ENCODE peak calls at places on chromosomes 6 and 20, in nine cellular contexts. F, Y, L, S, Q, N, R, A and X are unnamed samples.

GRCh38 chr6:101395345-101395744 is 1.8 kb downstream of the GRIK2 start:
- DNase-seq in F (no peak), Y (peak; percentile 15), L (no peak), S (no peak), Q (no peak), N (no peak), R (no peak), A (no peak), X (no peak)

GRCh38 chr6:139881728-139882211 is 507.3 kb upstream of the CITED2 start:
- DNase-seq in F (peak; percentile 70), Y (peak; percentile 54), L (peak; percentile 61), S (peak; percentile 26), Q (no peak), N (peak; percentile 15), R (no peak), A (peak; percentile 23), X (peak; percentile 62)

GRCh38 chr20:3712279-3712873 is at the start of gene SIGLEC1:
- DNase-seq in F (no peak), Y (no peak), L (no peak), S (peak; percentile 94), Q (peak; percentile 79), N (no peak), R (peak; percentile 70), A (no peak), X (no peak)

GRCh38 chr6:29553268-29554057 is 6.1 kb downstream of the UBD start:
- DNase-seq in F (peak; percentile 78), Y (no peak), L (peak; percentile 64), S (peak; percentile 3), Q (peak; percentile 82), N (no peak), R (peak; percentile 67), A (no peak), X (peak; percentile 39)

GRCh38 chr6:33782561-33782960 is 6.4 kb downstream of the LEMD2 start:
- DNase-seq in F (no peak), Y (no peak), L (no peak), S (no peak), Q (no peak), N (no peak), R (no peak), A (no peak), X (no peak)

GRCh38 chr20:47231382-47232042 is 125.0 kb downstream of the ZMYND8 start:
- DNase-seq in F (peak; percentile 89), Y (no peak), L (peak; percentile 63), S (no peak), Q (no peak), N (no peak), R (no peak), A (no peak), X (no peak)

GRCh38 chr6:88536056-88536455 is 369.9 kb upstream of the CNR1 start:
- DNase-seq in F (no peak), Y (no peak), L (no peak), S (no peak), Q (no peak), N (no peak), R (no peak), A (no peak), X (no peak)

GRCh38 chr6:133697666-133698065 is 191.2 kb upstream of the TCF21 start:
- DNase-seq in F (peak; percentile 92), Y (no peak), L (no peak), S (no peak), Q (no peak), N (no peak), R (no peak), A (no peak), X (no peak)

GRCh38 chr20:11689262-11689661 is 228.4 kb upstream of the BTBD3 start:
- DNase-seq in F (no peak), Y (no peak), L (no peak), S (no peak), Q (no peak), N (no peak), R (no peak), A (no peak), X (no peak)

GRCh38 chr6:90701146-90701781 is 114.4 kb upstream of the MAP3K7 start:
- DNase-seq in F (peak; percentile 1), Y (no peak), L (no peak), S (peak; percentile 17), Q (no peak), N (peak; percentile 86), R (no peak), A (peak; percentile 70), X (peak; percentile 17)

DNA sequence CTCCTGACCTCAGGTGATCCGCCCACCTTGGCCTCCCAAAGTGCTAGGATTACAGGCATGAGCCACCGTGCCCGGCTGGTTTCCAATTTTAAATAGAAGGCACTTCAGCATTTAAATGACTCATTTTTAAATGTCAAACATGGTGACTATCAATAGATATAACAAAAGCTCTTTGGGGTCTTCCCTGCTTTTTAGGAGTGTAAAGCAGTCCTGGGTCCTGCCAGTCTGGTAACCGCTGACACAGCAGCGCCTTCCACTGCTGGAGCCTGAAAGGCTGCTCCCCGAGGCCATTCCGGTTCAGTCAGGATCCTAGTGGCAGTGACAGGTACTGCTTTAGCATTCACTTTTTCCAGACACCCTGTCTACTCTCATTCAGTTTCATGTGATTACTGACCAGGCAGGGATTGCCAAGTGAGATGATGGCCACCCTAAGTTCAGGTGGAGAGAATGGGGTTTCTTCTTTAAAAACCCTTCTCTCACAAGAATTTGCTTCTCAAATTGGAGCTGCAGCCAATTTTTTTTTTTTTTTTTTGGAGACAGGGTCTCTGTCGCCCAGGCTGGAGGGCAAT is 5.1 kb downstream of the DIDO1 start:
- DNase-seq in F (peak; percentile 78), Y (peak; percentile 63), L (peak; percentile 57), S (peak; percentile 72), Q (peak; percentile 73), N (peak; percentile 57), R (no peak), A (peak; percentile 64), X (peak; percentile 64)
- H3K4me3 ChIP-seq in F (no peak overlapping the region), Y (no peak overlapping the region), L (no peak overlapping the region), S (no peak overlapping the region), Q (no peak overlapping the region), N (no peak overlapping the region), R (no peak overlapping the region), A (no peak overlapping the region), X (no peak overlapping the region)

GRCh38 chr6:30902709-30903108 is 5.3 kb upstream of the GTF2H4 start:
- DNase-seq in F (no peak), Y (no peak), L (no peak), S (no peak), Q (peak; percentile 18), N (no peak), R (no peak), A (peak; percentile 38), X (no peak)

GRCh38 chr6:30912746-30913520 is 1.1 kb upstream of the VARS2 start:
- DNase-seq in F (no peak), Y (no peak), L (no peak), S (no peak), Q (no peak), N (no peak), R (no peak), A (no peak), X (no peak)

GRCh38 chr6:30903236-30903635 is 4.8 kb upstream of the GTF2H4 start:
- DNase-seq in F (no peak), Y (no peak), L (no peak), S (peak; percentile 38), Q (no peak), N (no peak), R (no peak), A (peak; percentile 30), X (no peak)

GRCh38 chr6:30908700-30909099 is 693 bp downstream of the GTF2H4 start:
- DNase-seq in F (no peak), Y (no peak), L (no peak), S (no peak), Q (no peak), N (no peak), R (no peak), A (no peak), X (no peak)

DNA sequence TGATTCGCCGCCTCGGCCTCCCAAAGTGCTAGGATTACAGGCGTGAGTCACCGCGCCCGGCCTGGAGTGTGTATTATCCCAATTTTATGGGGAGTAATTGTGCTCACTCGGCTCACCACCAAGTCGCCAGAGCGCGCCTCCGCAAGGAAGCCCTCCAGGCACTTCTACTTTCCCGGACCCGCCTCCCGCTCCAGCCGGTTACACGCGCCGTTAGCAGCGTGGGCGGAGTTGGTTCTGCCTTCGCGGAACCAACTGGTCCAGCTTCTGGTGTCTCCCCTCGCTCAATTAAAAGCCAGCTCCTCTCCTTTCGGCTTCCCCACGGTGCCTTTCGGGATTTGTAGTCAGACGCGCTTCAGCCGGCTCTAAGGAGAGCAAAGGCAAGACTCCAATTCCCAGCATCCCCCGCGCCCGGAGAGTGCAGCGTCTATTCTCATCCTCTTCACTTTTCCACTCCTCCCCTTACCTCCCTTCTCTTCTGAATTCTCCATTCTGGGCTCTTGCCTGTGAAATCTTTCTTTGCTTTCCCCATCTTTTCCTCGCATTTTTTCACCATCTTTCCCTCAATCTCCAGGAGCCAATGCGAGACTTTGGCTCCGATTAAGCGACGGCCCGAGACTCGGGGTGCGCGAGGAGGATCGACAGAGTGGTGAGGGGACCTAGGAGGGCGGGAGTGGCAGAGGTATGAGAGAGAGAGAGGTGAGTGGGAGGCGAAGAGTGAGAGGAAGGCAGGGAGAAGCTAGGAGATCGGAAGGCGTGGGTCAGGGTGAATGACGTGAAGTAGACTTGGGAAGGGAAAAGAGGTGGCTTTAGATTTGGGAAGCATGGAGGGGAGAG is at the start of gene GTF2H4:
- DNase-seq in F (peak; percentile 99), Y (peak; percentile 99), L (peak; percentile 99), S (peak; percentile 99), Q (peak; percentile 98), N (peak; percentile 98), R (peak; percentile 97), A (peak; percentile 98), X (peak; percentile 99)
- TF ChIP-seq CTCF in F (no peak), Y (no peak), L (no peak), S (no peak), Q (no peak), N (peak; percentile 8), R (no peak), A (no peak), X (no peak)

DNA sequence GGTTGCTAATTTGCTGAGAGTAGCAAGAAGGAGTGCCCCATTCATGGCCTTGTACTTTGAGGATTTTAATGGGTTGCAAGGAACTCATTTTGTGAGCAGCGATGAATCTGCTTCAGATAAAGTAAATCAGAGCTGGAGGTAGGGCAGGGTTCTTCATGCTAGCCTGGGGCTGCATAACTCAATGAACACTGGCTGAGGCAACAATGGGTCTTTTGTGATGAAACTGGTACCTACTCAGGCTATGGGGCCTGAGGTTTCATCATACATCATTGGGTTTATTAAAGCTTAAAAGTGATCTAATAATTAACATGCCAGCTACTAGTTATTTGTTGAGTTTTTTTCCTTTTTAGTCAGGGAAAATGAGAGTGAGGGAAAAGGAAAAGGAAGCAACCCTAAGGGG is 106.9 kb downstream of the FAM50B start:
- DNase-seq in F (no peak), Y (peak; percentile 60), L (no peak), S (no peak), Q (no peak), N (no peak), R (no peak), A (no peak), X (no peak)
- H3K4me3 ChIP-seq in F (no peak overlapping the region), Y (no peak overlapping the region), L (no peak overlapping the region), S (no peak overlapping the region), Q (no peak overlapping the region), N (no peak overlapping the region), R (no peak overlapping the region), A (no peak overlapping the region), X (no peak overlapping the region)

DNA sequence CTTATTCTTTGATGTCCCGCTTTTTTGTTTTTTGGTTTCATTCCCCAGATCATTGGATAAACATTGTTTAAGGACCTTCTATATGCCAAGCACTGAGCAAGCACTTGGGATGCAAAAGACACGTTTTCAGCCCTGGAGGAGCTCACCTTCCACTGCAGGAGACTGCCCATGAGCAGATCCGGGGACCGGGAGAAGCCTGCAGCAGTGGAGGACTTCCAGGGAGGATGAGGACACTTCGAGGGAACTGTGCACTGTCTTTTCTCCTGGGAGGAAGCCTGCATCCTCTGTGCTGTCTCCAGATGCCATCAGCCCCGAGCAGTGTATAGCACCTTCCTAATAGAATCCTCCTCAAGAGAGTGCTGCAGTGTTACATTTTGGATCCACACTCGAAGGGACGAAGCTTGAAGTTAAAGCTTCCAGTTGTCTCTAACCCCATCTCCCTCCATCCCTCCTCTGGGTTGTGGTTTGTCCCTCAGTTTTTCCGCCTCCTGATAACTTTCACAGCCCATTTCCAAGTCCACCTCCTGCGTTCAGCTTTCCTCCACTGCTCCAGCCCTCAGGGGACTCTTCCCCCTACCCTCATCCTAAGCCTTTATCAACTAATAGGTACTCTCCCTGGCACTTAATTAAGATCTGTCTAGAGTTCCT is 5.8 kb upstream of the KCNG1 start:
- DNase-seq in F (no peak), Y (peak; percentile 11), L (no peak), S (no peak), Q (no peak), N (no peak), R (no peak), A (no peak), X (no peak)
- TF ChIP-seq CTCF in F (no peak), Y (no peak), L (no peak), S (no peak), Q (no peak), N (no peak), R (no peak), A (no peak), X (no peak)